ENCODE peak calls at places on chromosomes 2 and 18, in six cellular contexts. O is uterus, Q is neuronal stem cell, H is sigmoid colon, V is breast epithelium, M is K562. J is an unnamed sample. For H3K9me3, the result is how much of the 10 kb centered on the place peaks cover.

GRCh38 chr2:64419591-64420165 is 34.3 kb upstream of the LGALSL start:
- DNase-seq in O (no peak), Q (no peak), H (no peak), V (no peak), M (no peak), J (no peak)

GRCh38 chr2:239947361-239948045 is 77.6 kb downstream of the NDUFA10 start:
- DNase-seq in O (peak), Q (no peak), H (peak), V (no peak), M (no peak), J (no peak)

GRCh38 chr2:97741686-97742085 is 28.3 kb downstream of the ZAP70 start:
- DNase-seq in O (no peak), Q (no peak), H (no peak), V (no peak), M (no peak), J (no peak)

GRCh38 chr2:185787530-185788145 is 49.0 kb downstream of the FSIP2 start:
- DNase-seq in O (no peak), Q (no peak), H (no peak), V (no peak), M (no peak), J (no peak)

GRCh38 chr18:57529151-57529550 is 57.4 kb downstream of the FECH start:
- DNase-seq in O (no peak), Q (no peak), H (no peak), V (no peak), M (no peak), J (no peak)

GRCh38 chr2:102489646-102490045 is 16.6 kb downstream of the SLC9A4 start:
- DNase-seq in O (no peak), Q (no peak), H (no peak), V (no peak), M (no peak), J (no peak)

GRCh38 chr2:12261993-12262680 is 454.6 kb upstream of the TRIB2 start:
- DNase-seq in O (no peak), Q (no peak), H (no peak), V (no peak), M (no peak), J (no peak)

GRCh38 chr2:180991820-180992219 is 11.4 kb downstream of the UBE2E3 start:
- DNase-seq in O (no peak), Q (no peak), H (no peak), V (no peak), M (no peak), J (no peak)

GRCh38 chr2:177187631-177188312 is 24.8 kb upstream of the HNRNPA3 start:
- DNase-seq in O (no peak), Q (no peak), H (no peak), V (no peak), M (no peak), J (no peak)

GRCh38 chr2:38074047-38074774 is 1.7 kb downstream of the CYP1B1 start:
- DNase-seq in O (peak), Q (no peak), H (no peak), V (no peak), M (no peak), J (no peak)

GRCh38 chr2:85889648-85890281 is 975 bp upstream of the ST3GAL5 start:
- DNase-seq in O (peak), Q (no peak), H (no peak), V (no peak), M (no peak), J (no peak)

GRCh38 chr18:48408727-48409590 is at the start of gene ZBTB7C:
- DNase-seq in O (no peak), Q (peak), H (no peak), V (no peak), M (peak), J (peak)

GRCh38 chr2:174325932-174326879 is 8.5 kb upstream of the SP9 start:
- DNase-seq in O (no peak), Q (peak), H (no peak), V (no peak), M (peak), J (no peak)

GRCh38 chr2:239287461-239287860 is 113.4 kb downstream of the HDAC4 start:
- DNase-seq in O (no peak), Q (no peak), H (peak), V (no peak), M (no peak), J (no peak)

GRCh38 chr2:94956797-94957391 is 68.6 kb upstream of the MAL start:
- DNase-seq in O (no peak), Q (peak), H (no peak), V (no peak), M (peak), J (no peak)

GRCh38 chr18:75337348-75337747 is 90.2 kb downstream of the SMIM21 start:
- DNase-seq in O (no peak), Q (no peak), H (no peak), V (no peak), M (no peak), J (no peak)

DNA sequence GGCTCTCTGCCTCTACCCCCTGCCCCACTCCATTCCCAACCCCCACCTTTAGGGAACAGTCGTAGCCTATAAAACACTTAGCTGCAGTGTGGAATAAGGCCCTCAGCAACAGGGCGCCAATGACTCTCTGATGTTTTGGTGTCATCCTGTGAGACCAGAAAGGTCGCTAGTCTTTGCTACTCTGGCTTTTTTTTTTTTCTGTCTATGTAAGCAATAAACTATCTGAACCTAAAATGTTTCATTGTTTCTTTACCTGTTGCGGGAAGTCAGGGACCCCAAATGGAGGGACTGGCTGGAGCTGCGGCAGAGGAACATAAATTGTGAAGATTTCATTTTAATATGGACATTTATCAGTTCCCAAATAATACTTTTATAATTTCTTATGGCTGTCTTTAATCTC is 154.6 kb downstream of the COPS8 start:
- DNase-seq in O (no peak), Q (no peak), H (no peak), V (no peak), M (no peak), J (no peak)
- H3K9me3 ChIP-seq in O (under half), Q (under half), H (under half), V (under half), M (under half), J (under half)

GRCh38 chr2:144730711-144731110 is 210.8 kb upstream of the ZEB2 start:
- DNase-seq in O (no peak), Q (no peak), H (no peak), V (no peak), M (no peak), J (no peak)
- H3K9me3 ChIP-seq in O (under half), Q (under half), H (under half), V (under half), M (under half), J (under half)

DNA sequence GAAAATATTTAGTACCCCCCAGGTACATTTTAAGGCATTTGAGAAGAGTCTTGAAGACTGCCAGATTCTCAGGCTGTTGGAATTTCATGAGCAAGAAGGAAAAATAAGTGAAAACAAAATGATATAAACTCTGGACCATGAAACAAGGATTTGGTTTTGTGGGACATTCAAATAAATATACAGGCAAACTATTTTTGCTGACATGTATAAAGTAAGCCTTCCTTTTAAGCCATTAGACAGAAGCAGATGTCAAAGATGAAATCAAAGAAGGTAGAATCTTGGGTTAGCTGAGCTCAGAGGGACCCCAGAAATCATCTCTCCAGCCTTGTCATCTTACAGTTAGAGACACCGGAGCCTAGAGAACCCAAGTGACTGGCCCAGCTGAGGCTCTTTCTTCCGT is 51.3 kb upstream of the ACSL3 start:
- DNase-seq in O (no peak), Q (no peak), H (no peak), V (no peak), M (no peak), J (no peak)
- H3K9me3 ChIP-seq in O (under half), Q (under half), H (under half), V (under half), M (under half), J (under half)

GRCh38 chr2:24818721-24819167 is 25.5 kb downstream of the CENPO start:
- DNase-seq in O (peak), Q (no peak), H (peak), V (no peak), M (no peak), J (no peak)
- H3K9me3 ChIP-seq in O (under half), Q (under half), H (under half), V (under half), M (under half), J (under half)